ENCODE peak calls at places on chromosomes 13 and 19, in eight cellular contexts. One of them, this sample, is unnamed.

GRCh38 chr19:47631681-47632446 is 22.9 kb downstream of the BICRA start:
- DNase-seq in T-helper 9 cell: no peak
- DNase-seq in cardiac muscle cell: no peak
- DNase-seq in T-helper 1 cell: no peak
- DNase-seq in EH: peak; percentile 16
- DNase-seq in AG09309: no peak
- DNase-seq in sciatic nerve: no peak
- DNase-seq in ureter: no peak
- DNase-seq in this sample: no peak

GRCh38 chr19:57141699-57142098 is 3.3 kb downstream of the ZIM3 start:
- DNase-seq in T-helper 9 cell: no peak
- DNase-seq in cardiac muscle cell: no peak
- DNase-seq in T-helper 1 cell: no peak
- DNase-seq in EH: no peak
- DNase-seq in AG09309: no peak
- DNase-seq in sciatic nerve: no peak
- DNase-seq in ureter: no peak
- DNase-seq in this sample: no peak

GRCh38 chr13:98265669-98266551 is 88.8 kb upstream of the RNF113B start:
- DNase-seq in T-helper 9 cell: no peak
- DNase-seq in cardiac muscle cell: no peak
- DNase-seq in T-helper 1 cell: no peak
- DNase-seq in EH: no peak
- DNase-seq in AG09309: no peak
- DNase-seq in sciatic nerve: no peak
- DNase-seq in ureter: peak; percentile 46
- DNase-seq in this sample: no peak

GRCh38 chr13:79662882-79663281 is 181.9 kb downstream of the NDFIP2 start:
- DNase-seq in T-helper 9 cell: no peak
- DNase-seq in cardiac muscle cell: peak; percentile 61
- DNase-seq in T-helper 1 cell: no peak
- DNase-seq in EH: peak; percentile 6
- DNase-seq in AG09309: no peak
- DNase-seq in sciatic nerve: no peak
- DNase-seq in ureter: no peak
- DNase-seq in this sample: no peak

GRCh38 chr19:40136818-40137217 is 46.1 kb upstream of the ZNF780A start:
- DNase-seq in T-helper 9 cell: no peak
- DNase-seq in cardiac muscle cell: no peak
- DNase-seq in T-helper 1 cell: no peak
- DNase-seq in EH: no peak
- DNase-seq in AG09309: no peak
- DNase-seq in sciatic nerve: no peak
- DNase-seq in ureter: no peak
- DNase-seq in this sample: no peak

GRCh38 chr13:24097064-24097463 is 63.5 kb upstream of the SPATA13 start:
- DNase-seq in T-helper 9 cell: no peak
- DNase-seq in cardiac muscle cell: no peak
- DNase-seq in T-helper 1 cell: no peak
- DNase-seq in EH: peak; percentile 69
- DNase-seq in AG09309: peak; percentile 38
- DNase-seq in sciatic nerve: no peak
- DNase-seq in ureter: no peak
- DNase-seq in this sample: peak; percentile 44

GRCh38 chr13:101218484-101218883 is 197.8 kb downstream of the NALCN start:
- DNase-seq in T-helper 9 cell: no peak
- DNase-seq in cardiac muscle cell: no peak
- DNase-seq in T-helper 1 cell: no peak
- DNase-seq in EH: peak; percentile 12
- DNase-seq in AG09309: no peak
- DNase-seq in sciatic nerve: no peak
- DNase-seq in ureter: no peak
- DNase-seq in this sample: no peak

GRCh38 chr19:16208064-16208759 is 10.5 kb downstream of the AP1M1 start:
- DNase-seq in T-helper 9 cell: no peak
- DNase-seq in cardiac muscle cell: no peak
- DNase-seq in T-helper 1 cell: no peak
- DNase-seq in EH: no peak
- DNase-seq in AG09309: no peak
- DNase-seq in sciatic nerve: peak; percentile 35
- DNase-seq in ureter: no peak
- DNase-seq in this sample: no peak

GRCh38 chr13:27053902-27054595 is 117.6 kb downstream of the USP12 start:
- DNase-seq in T-helper 9 cell: no peak
- DNase-seq in cardiac muscle cell: no peak
- DNase-seq in T-helper 1 cell: no peak
- DNase-seq in EH: peak; percentile 91
- DNase-seq in AG09309: peak; percentile 55
- DNase-seq in sciatic nerve: no peak
- DNase-seq in ureter: no peak
- DNase-seq in this sample: no peak

GRCh38 chr13:32901994-32902780 is 114.0 kb upstream of the KL start:
- DNase-seq in T-helper 9 cell: no peak
- DNase-seq in cardiac muscle cell: no peak
- DNase-seq in T-helper 1 cell: no peak
- DNase-seq in EH: peak; percentile 12
- DNase-seq in AG09309: no peak
- DNase-seq in sciatic nerve: no peak
- DNase-seq in ureter: no peak
- DNase-seq in this sample: no peak

GRCh38 chr19:19137556-19138109 is 645 bp downstream of the TMEM161A start:
- DNase-seq in T-helper 9 cell: no peak
- DNase-seq in cardiac muscle cell: peak; percentile 39
- DNase-seq in T-helper 1 cell: no peak
- DNase-seq in EH: peak; percentile 23
- DNase-seq in AG09309: no peak
- DNase-seq in sciatic nerve: no peak
- DNase-seq in ureter: no peak
- DNase-seq in this sample: no peak

GRCh38 chr13:33911521-33911920 is 93.6 kb downstream of the RFC3 start:
- DNase-seq in T-helper 9 cell: no peak
- DNase-seq in cardiac muscle cell: no peak
- DNase-seq in T-helper 1 cell: no peak
- DNase-seq in EH: no peak
- DNase-seq in AG09309: no peak
- DNase-seq in sciatic nerve: no peak
- DNase-seq in ureter: no peak
- DNase-seq in this sample: no peak

GRCh38 chr13:60162096-60162495 is 1.6 kb downstream of the DIAPH3 start:
- DNase-seq in T-helper 9 cell: no peak
- DNase-seq in cardiac muscle cell: no peak
- DNase-seq in T-helper 1 cell: no peak
- DNase-seq in EH: peak; percentile 70
- DNase-seq in AG09309: no peak
- DNase-seq in sciatic nerve: no peak
- DNase-seq in ureter: no peak
- DNase-seq in this sample: no peak

GRCh38 chr19:15418112-15418587 is 638 bp downstream of the AKAP8L start:
- DNase-seq in T-helper 9 cell: no peak
- DNase-seq in cardiac muscle cell: no peak
- DNase-seq in T-helper 1 cell: no peak
- DNase-seq in EH: peak; percentile 51
- DNase-seq in AG09309: no peak
- DNase-seq in sciatic nerve: no peak
- DNase-seq in ureter: peak; percentile 52
- DNase-seq in this sample: no peak

GRCh38 chr19:35940078-35940775 is 4.1 kb downstream of the LRFN3 start:
- DNase-seq in T-helper 9 cell: no peak
- DNase-seq in cardiac muscle cell: no peak
- DNase-seq in T-helper 1 cell: no peak
- DNase-seq in EH: no peak
- DNase-seq in AG09309: no peak
- DNase-seq in sciatic nerve: no peak
- DNase-seq in ureter: no peak
- DNase-seq in this sample: no peak

GRCh38 chr19:45637890-45638667 is 1.1 kb downstream of the EML2 start:
- DNase-seq in T-helper 9 cell: no peak
- DNase-seq in cardiac muscle cell: no peak
- DNase-seq in T-helper 1 cell: no peak
- DNase-seq in EH: peak; percentile 78
- DNase-seq in AG09309: no peak
- DNase-seq in sciatic nerve: no peak
- DNase-seq in ureter: peak; percentile 67
- DNase-seq in this sample: no peak

GRCh38 chr13:37382156-37382555 is 216.4 kb downstream of the POSTN start:
- DNase-seq in T-helper 9 cell: no peak
- DNase-seq in cardiac muscle cell: no peak
- DNase-seq in T-helper 1 cell: no peak
- DNase-seq in EH: peak; percentile 71
- DNase-seq in AG09309: no peak
- DNase-seq in sciatic nerve: no peak
- DNase-seq in ureter: no peak
- DNase-seq in this sample: no peak

GRCh38 chr13:49584771-49585182 is 581 bp downstream of the RCBTB1 start:
- DNase-seq in T-helper 9 cell: no peak
- DNase-seq in cardiac muscle cell: no peak
- DNase-seq in T-helper 1 cell: no peak
- DNase-seq in EH: peak; percentile 19
- DNase-seq in AG09309: no peak
- DNase-seq in sciatic nerve: no peak
- DNase-seq in ureter: no peak
- DNase-seq in this sample: no peak

GRCh38 chr19:1136201-1136600 is 32.4 kb downstream of the GPX4 start:
- DNase-seq in T-helper 9 cell: no peak
- DNase-seq in cardiac muscle cell: no peak
- DNase-seq in T-helper 1 cell: no peak
- DNase-seq in EH: no peak
- DNase-seq in AG09309: no peak
- DNase-seq in sciatic nerve: no peak
- DNase-seq in ureter: no peak
- DNase-seq in this sample: no peak

GRCh38 chr19:19627716-19628498 is at the start of gene LPAR2:
- DNase-seq in T-helper 9 cell: peak; percentile 80
- DNase-seq in cardiac muscle cell: peak; percentile 69
- DNase-seq in T-helper 1 cell: peak; percentile 76
- DNase-seq in EH: peak; percentile 24
- DNase-seq in AG09309: no peak
- DNase-seq in sciatic nerve: peak; percentile 68
- DNase-seq in ureter: no peak
- DNase-seq in this sample: no peak

GRCh38 chr13:65505941-65506340 is 1724.2 kb downstream of the PCDH9 start:
- DNase-seq in T-helper 9 cell: no peak
- DNase-seq in cardiac muscle cell: no peak
- DNase-seq in T-helper 1 cell: no peak
- DNase-seq in EH: no peak
- DNase-seq in AG09309: no peak
- DNase-seq in sciatic nerve: no peak
- DNase-seq in ureter: no peak
- DNase-seq in this sample: no peak

GRCh38 chr13:44334751-44335150 is 38.9 kb upstream of the SERP2 start:
- DNase-seq in T-helper 9 cell: no peak
- DNase-seq in cardiac muscle cell: peak; percentile 52
- DNase-seq in T-helper 1 cell: no peak
- DNase-seq in EH: no peak
- DNase-seq in AG09309: no peak
- DNase-seq in sciatic nerve: no peak
- DNase-seq in ureter: no peak
- DNase-seq in this sample: no peak

GRCh38 chr19:44723952-44724319 is 24.6 kb upstream of the BCL3 start:
- DNase-seq in T-helper 9 cell: peak; percentile 71
- DNase-seq in cardiac muscle cell: peak; percentile 83
- DNase-seq in T-helper 1 cell: peak; percentile 63
- DNase-seq in EH: peak; percentile 84
- DNase-seq in AG09309: no peak
- DNase-seq in sciatic nerve: peak; percentile 90
- DNase-seq in ureter: peak; percentile 90
- DNase-seq in this sample: peak; percentile 65

GRCh38 chr13:51112771-51113170 is 1.7 kb upstream of the C13orf42 start:
- DNase-seq in T-helper 9 cell: no peak
- DNase-seq in cardiac muscle cell: no peak
- DNase-seq in T-helper 1 cell: no peak
- DNase-seq in EH: no peak
- DNase-seq in AG09309: no peak
- DNase-seq in sciatic nerve: no peak
- DNase-seq in ureter: no peak
- DNase-seq in this sample: no peak

GRCh38 chr13:61358599-61358998 is 57.0 kb downstream of the PCDH20 start:
- DNase-seq in T-helper 9 cell: no peak
- DNase-seq in cardiac muscle cell: no peak
- DNase-seq in T-helper 1 cell: no peak
- DNase-seq in EH: no peak
- DNase-seq in AG09309: no peak
- DNase-seq in sciatic nerve: no peak
- DNase-seq in ureter: no peak
- DNase-seq in this sample: no peak

GRCh38 chr19:49437231-49437630 is 4.1 kb downstream of the SLC17A7 start:
- DNase-seq in T-helper 9 cell: no peak
- DNase-seq in cardiac muscle cell: no peak
- DNase-seq in T-helper 1 cell: no peak
- DNase-seq in EH: no peak
- DNase-seq in AG09309: no peak
- DNase-seq in sciatic nerve: no peak
- DNase-seq in ureter: no peak
- DNase-seq in this sample: no peak

GRCh38 chr13:71799320-71799719 is 67.7 kb downstream of the DACH1 start:
- DNase-seq in T-helper 9 cell: no peak
- DNase-seq in cardiac muscle cell: no peak
- DNase-seq in T-helper 1 cell: no peak
- DNase-seq in EH: no peak
- DNase-seq in AG09309: no peak
- DNase-seq in sciatic nerve: no peak
- DNase-seq in ureter: no peak
- DNase-seq in this sample: no peak